ENCODE peak calls at places on chromosome 16, in seven cellular contexts. H is cardiac muscle cell, Z is gastrocnemius medialis, T is AG10803, L is hepatocyte, I is fibroblast of mammary gland, Y is upper lobe of right lung. W is an unnamed sample.

GRCh38 chr16:87698241-87698640 is 67.5 kb downstream of the KLHDC4 start:
- DNase-seq in H (no peak), Z (no peak), T (no peak), L (no peak), I (no peak), Y (no peak), W (no peak)

GRCh38 chr16:69306031-69306430 is 5.1 kb upstream of the VPS4A start:
- DNase-seq in H (no peak), Z (no peak), T (peak), L (no peak), I (peak), Y (no peak), W (no peak)

GRCh38 chr16:275041-275621 is 613 bp downstream of the RGS11 start:
- DNase-seq in H (peak), Z (no peak), T (no peak), L (no peak), I (no peak), Y (peak), W (peak)

GRCh38 chr16:19008770-19009169 is 25.0 kb downstream of the TMC7 start:
- DNase-seq in H (no peak), Z (no peak), T (peak), L (no peak), I (peak), Y (no peak), W (no peak)

GRCh38 chr16:78499399-78499798 is 399.9 kb downstream of the WWOX start:
- DNase-seq in H (no peak), Z (no peak), T (no peak), L (no peak), I (no peak), Y (no peak), W (no peak)

GRCh38 chr16:554640-555413 is 5.4 kb upstream of the PRR35 start:
- DNase-seq in H (no peak), Z (no peak), T (peak), L (no peak), I (peak), Y (no peak), W (peak)

GRCh38 chr16:87233928-87234327 is 83.3 kb downstream of the C16orf95 start:
- DNase-seq in H (no peak), Z (no peak), T (peak), L (no peak), I (peak), Y (no peak), W (no peak)

GRCh38 chr16:51773051-51773450 is 622.0 kb upstream of the SALL1 start:
- DNase-seq in H (no peak), Z (no peak), T (no peak), L (no peak), I (no peak), Y (no peak), W (no peak)

GRCh38 chr16:21159281-21159951 is 942 bp downstream of the LDAF1 start:
- DNase-seq in H (peak), Z (peak), T (no peak), L (peak), I (no peak), Y (peak), W (peak)

GRCh38 chr16:57775661-57776469 is 26.4 kb downstream of the KIFC3 start:
- DNase-seq in H (peak), Z (peak), T (no peak), L (peak), I (no peak), Y (no peak), W (peak)

GRCh38 chr16:7103056-7103455 is 229.6 kb upstream of the RBFOX1 start:
- DNase-seq in H (no peak), Z (no peak), T (no peak), L (no peak), I (no peak), Y (no peak), W (no peak)

GRCh38 chr16:87806608-87807546 is 41.1 kb upstream of the KLHDC4 start:
- DNase-seq in H (no peak), Z (no peak), T (peak), L (peak), I (peak), Y (peak), W (no peak)

GRCh38 chr16:8869212-8869987 is 594 bp upstream of the CARHSP1 start:
- DNase-seq in H (no peak), Z (no peak), T (no peak), L (peak), I (no peak), Y (no peak), W (peak)

GRCh38 chr16:73565925-73566324 is 518.0 kb upstream of the ZFHX3 start:
- DNase-seq in H (no peak), Z (no peak), T (no peak), L (no peak), I (no peak), Y (no peak), W (no peak)

GRCh38 chr16:57373117-57373947 is 1.0 kb downstream of the CX3CL1 start:
- DNase-seq in H (no peak), Z (no peak), T (no peak), L (no peak), I (no peak), Y (no peak), W (no peak)

GRCh38 chr16:4053663-4054479 is 62.4 kb downstream of the ADCY9 start:
- DNase-seq in H (no peak), Z (no peak), T (peak), L (peak), I (peak), Y (peak), W (no peak)

GRCh38 chr16:84144301-84144858 is 597 bp downstream of the HSDL1 start:
- DNase-seq in H (peak), Z (no peak), T (no peak), L (peak), I (peak), Y (peak), W (peak)

GRCh38 chr16:77833906-77834599 is 45.7 kb downstream of the VAT1L start:
- DNase-seq in H (no peak), Z (no peak), T (peak), L (no peak), I (peak), Y (no peak), W (no peak)

GRCh38 chr16:69861276-69862030 is 89.7 kb upstream of the CLEC18A start:
- DNase-seq in H (peak), Z (peak), T (peak), L (peak), I (peak), Y (no peak), W (no peak)

GRCh38 chr16:58494981-58495860 is 4.7 kb upstream of the NDRG4 start:
- DNase-seq in H (peak), Z (no peak), T (peak), L (peak), I (peak), Y (peak), W (peak)

GRCh38 chr16:8120001-8120400 is 470.3 kb downstream of the TMEM114 start:
- DNase-seq in H (no peak), Z (no peak), T (no peak), L (no peak), I (no peak), Y (no peak), W (no peak)

GRCh38 chr16:74298104-74298503 is 1.5 kb downstream of the PSMD7 start:
- DNase-seq in H (no peak), Z (no peak), T (no peak), L (no peak), I (no peak), Y (no peak), W (no peak)

GRCh38 chr16:65728172-65728571 is 606.3 kb upstream of the CDH11 start:
- DNase-seq in H (peak), Z (no peak), T (no peak), L (peak), I (no peak), Y (no peak), W (no peak)

GRCh38 chr16:72189865-72190371 is 18.0 kb upstream of the PMFBP1 start:
- DNase-seq in H (no peak), Z (no peak), T (peak), L (peak), I (peak), Y (no peak), W (no peak)

GRCh38 chr16:58198739-58199411 is 969 bp upstream of the CSNK2A2 start:
- DNase-seq in H (no peak), Z (no peak), T (no peak), L (no peak), I (no peak), Y (no peak), W (no peak)

GRCh38 chr16:74748710-74749073 is 25.9 kb downstream of the FA2H start:
- DNase-seq in H (no peak), Z (no peak), T (no peak), L (no peak), I (no peak), Y (no peak), W (no peak)

GRCh38 chr16:31351246-31351936 is 3.6 kb upstream of the ITGAX start:
- DNase-seq in H (no peak), Z (no peak), T (no peak), L (no peak), I (no peak), Y (no peak), W (no peak)

GRCh38 chr16:79599837-79600635 is 501 bp downstream of the MAF start:
- DNase-seq in H (peak), Z (peak), T (peak), L (peak), I (no peak), Y (peak), W (peak)

GRCh38 chr16:79599256-79599836 is 1.2 kb downstream of the MAF start:
- DNase-seq in H (peak), Z (peak), T (no peak), L (peak), I (no peak), Y (peak), W (peak)

GRCh38 chr16:79597775-79598174 is 2.8 kb downstream of the MAF start:
- DNase-seq in H (no peak), Z (no peak), T (no peak), L (no peak), I (no peak), Y (no peak), W (no peak)

GRCh38 chr16:79597277-79597676 is 3.3 kb downstream of the MAF start:
- DNase-seq in H (no peak), Z (no peak), T (no peak), L (no peak), I (no peak), Y (no peak), W (no peak)

GRCh38 chr16:79598341-79599181 is 2.0 kb downstream of the MAF start:
- DNase-seq in H (peak), Z (peak), T (peak), L (peak), I (peak), Y (peak), W (peak)
- TF ChIP-seq CTCF in H (no peak), Z (no peak), T (peak), L (peak), I (no peak), Y (peak), W (no peak)

GRCh38 chr16:54140788-54141136 is 145.8 kb downstream of the IRX3 start:
- DNase-seq in H (no peak), Z (no peak), T (no peak), L (no peak), I (no peak), Y (no peak), W (no peak)

GRCh38 chr16:54142787-54143186 is 143.8 kb downstream of the IRX3 start:
- DNase-seq in H (no peak), Z (no peak), T (peak), L (no peak), I (no peak), Y (no peak), W (no peak)

GRCh38 chr16:54143410-54143809 is 143.2 kb downstream of the IRX3 start:
- DNase-seq in H (no peak), Z (no peak), T (no peak), L (no peak), I (no peak), Y (no peak), W (no peak)

GRCh38 chr16:54143934-54144333 is 142.7 kb downstream of the IRX3 start:
- DNase-seq in H (no peak), Z (no peak), T (no peak), L (no peak), I (no peak), Y (no peak), W (no peak)

GRCh38 chr16:54140057-54140787 is 146.4 kb downstream of the IRX3 start:
- DNase-seq in H (peak), Z (no peak), T (no peak), L (peak), I (no peak), Y (no peak), W (no peak)
- TF ChIP-seq CTCF in H (peak), Z (no peak), T (no peak), L (no peak), I (no peak), Y (no peak), W (no peak)

GRCh38 chr16:89615596-89616090 is 2.2 kb downstream of the DPEP1 start:
- DNase-seq in H (peak), Z (no peak), T (no peak), L (no peak), I (no peak), Y (no peak), W (peak)
- TF ChIP-seq CTCF in H (peak), Z (peak), T (peak), L (peak), I (peak), Y (peak), W (peak)

GRCh38 chr16:35188288-35189155 is 1729.1 kb downstream of the TP53TG3F start:
- DNase-seq in H (no peak), Z (no peak), T (no peak), L (no peak), I (no peak), Y (peak), W (no peak)
- TF ChIP-seq CTCF in H (no peak), Z (no peak), T (no peak), L (no peak), I (no peak), Y (no peak), W (no peak)

GRCh38 chr16:25709182-25709581 is 17.4 kb downstream of the HS3ST4 start:
- DNase-seq in H (no peak), Z (no peak), T (no peak), L (no peak), I (no peak), Y (no peak), W (no peak)
- TF ChIP-seq CTCF in H (no peak), Z (no peak), T (no peak), L (no peak), I (no peak), Y (no peak), W (no peak)

DNA sequence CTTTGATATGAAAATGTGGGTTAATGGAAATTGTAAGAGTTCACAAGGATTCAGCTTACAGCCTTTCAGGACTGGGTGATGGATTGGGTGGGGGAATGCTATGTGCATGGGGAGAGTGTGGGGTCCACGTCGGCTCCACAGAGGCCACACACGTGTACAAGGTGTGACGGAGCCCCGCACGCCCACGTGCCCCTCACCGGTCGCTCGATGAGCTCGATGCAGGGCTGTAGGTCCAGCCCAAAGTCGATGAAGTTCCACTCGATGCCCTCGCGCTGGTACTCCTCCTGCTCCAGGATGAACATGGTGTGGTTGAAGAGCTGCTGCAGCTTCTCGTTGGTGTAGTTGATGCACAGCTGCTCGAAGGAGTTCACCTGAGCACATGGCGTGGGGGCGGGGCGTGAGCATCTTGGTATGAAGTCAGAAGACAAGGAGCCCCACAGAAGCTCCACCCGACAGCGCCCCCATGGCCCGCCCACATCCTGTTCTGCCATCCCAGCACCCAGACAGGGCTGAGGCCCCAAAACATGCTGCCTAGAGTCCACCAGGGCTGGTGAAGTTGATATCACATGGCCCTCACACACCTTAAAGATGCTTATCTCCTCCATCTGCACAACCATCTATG is 99.1 kb downstream of the MYH11 start:
- DNase-seq in H (no peak), Z (no peak), T (no peak), L (no peak), I (no peak), Y (no peak), W (no peak)
- TF ChIP-seq CTCF in H (no peak), Z (no peak), T (no peak), L (no peak), I (no peak), Y (no peak), W (no peak)

DNA sequence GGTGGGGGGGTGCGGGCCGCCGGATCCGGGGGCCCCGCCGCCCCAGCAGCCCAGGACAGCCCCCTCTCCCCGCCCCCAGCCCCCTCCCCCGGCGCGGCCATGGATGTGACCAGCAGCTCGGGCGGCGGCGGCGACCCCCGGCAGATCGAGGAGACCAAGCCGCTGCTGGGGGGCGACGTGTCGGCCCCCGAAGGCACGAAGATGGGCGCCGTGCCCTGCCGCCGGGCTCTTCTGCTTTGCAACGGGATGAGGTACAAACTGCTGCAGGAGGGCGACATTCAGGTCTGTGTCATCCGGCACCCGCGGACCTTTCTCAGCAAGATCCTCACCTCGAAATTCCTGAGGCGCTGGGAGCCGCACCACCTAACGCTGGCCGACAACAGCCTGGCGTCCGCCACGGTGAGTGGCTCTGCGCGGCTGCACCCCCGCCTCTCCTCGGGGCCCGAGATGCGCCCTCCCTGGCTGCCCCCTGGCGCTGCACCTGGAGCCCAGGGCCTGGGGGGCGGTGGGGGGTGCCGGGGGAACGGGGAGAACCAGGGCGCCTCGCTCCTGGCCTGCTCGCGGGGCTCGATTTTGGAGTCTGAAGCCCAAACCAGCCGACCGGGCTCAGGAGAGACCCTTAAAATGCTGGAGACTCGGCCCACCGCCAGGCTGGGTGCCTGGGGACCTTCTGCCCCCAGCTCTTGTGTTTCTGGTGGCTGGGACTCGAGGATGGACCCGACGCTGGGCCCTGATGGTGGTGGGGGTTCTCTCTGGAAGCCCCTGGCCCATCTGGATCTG is 725 bp downstream of the CMIP start:
- DNase-seq in H (peak), Z (no peak), T (peak), L (peak), I (no peak), Y (peak), W (peak)
- TF ChIP-seq CTCF in H (peak), Z (no peak), T (peak), L (peak), I (no peak), Y (peak), W (no peak)

DNA sequence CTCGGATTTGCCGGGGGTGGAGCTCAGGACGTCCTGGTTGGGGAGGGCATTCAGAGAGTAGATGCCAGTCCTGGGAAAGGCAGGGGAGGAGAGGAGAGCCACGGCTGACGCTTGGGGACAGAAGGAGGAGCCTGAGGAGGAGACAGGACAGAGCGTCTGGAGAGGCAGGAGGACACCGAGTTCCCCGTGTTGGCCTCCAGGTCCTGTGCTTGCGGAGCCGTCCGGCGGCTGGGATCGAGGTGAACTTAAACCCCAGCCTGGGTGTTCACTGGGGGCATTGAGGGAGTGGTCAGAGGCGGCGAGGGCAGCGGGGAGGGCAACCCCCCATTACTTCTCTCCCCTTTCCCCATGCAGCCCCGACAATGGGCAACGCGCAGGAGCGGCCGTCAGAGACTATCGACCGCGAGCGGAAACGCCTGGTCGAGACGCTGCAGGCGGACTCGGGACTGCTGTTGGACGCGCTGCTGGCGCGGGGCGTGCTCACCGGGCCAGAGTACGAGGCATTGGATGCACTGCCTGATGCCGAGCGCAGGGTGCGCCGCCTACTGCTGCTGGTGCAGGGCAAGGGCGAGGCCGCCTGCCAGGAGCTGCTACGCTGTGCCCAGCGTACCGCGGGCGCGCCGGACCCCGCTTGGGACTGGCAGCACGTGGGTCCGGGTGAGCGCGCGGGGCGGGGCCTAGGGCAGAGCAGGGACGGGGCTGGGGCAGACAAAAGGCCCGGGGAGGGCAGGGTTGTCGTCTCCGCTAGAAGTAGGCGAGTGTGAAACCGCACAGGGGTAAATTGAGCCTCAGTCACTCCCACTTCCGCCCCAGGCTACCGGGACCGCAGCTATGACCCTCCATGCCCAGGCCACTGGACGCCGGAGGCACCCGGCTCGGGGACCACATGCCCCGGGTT is 3.7 kb downstream of the NOL3 start:
- DNase-seq in H (peak), Z (peak), T (peak), L (peak), I (peak), Y (peak), W (peak)
- TF ChIP-seq CTCF in H (peak), Z (peak), T (peak), L (peak), I (no peak), Y (peak), W (no peak)

GRCh38 chr16:12337776-12338655 is 361.5 kb downstream of the SNX29 start:
- DNase-seq in H (no peak), Z (no peak), T (no peak), L (no peak), I (peak), Y (no peak), W (no peak)

GRCh38 chr16:12339686-12340085 is 363.2 kb downstream of the SNX29 start:
- DNase-seq in H (no peak), Z (no peak), T (peak), L (no peak), I (peak), Y (no peak), W (no peak)

GRCh38 chr16:12341966-12342365 is 365.4 kb downstream of the SNX29 start:
- DNase-seq in H (no peak), Z (no peak), T (peak), L (no peak), I (peak), Y (no peak), W (no peak)

GRCh38 chr16:12341423-12341822 is 364.9 kb downstream of the SNX29 start:
- DNase-seq in H (no peak), Z (peak), T (peak), L (peak), I (peak), Y (no peak), W (no peak)

GRCh38 chr16:12340151-12340733 is 363.7 kb downstream of the SNX29 start:
- DNase-seq in H (peak), Z (no peak), T (peak), L (peak), I (peak), Y (no peak), W (no peak)
- TF ChIP-seq CTCF in H (peak), Z (no peak), T (peak), L (peak), I (peak), Y (peak), W (peak)